ENCODE peak calls at places on chromosome 14, in four cellular contexts. G is SK-N-SH, Q is K562, N is GM12878. B is an unnamed sample. For H3K4me1, the result is how much of the 10 kb centered on the place peaks cover.

GRCh38 chr14:31084385-31084784 is 58.2 kb upstream of the STRN3 start:
- DNase-seq in G (no peak), N (no peak), Q (peak), B (peak)

GRCh38 chr14:81516941-81517797 is 16.5 kb downstream of the SEL1L start:
- DNase-seq in N (no peak), Q (no peak), G (no peak), B (peak)

GRCh38 chr14:68945585-68946289 is 33.4 kb downstream of the ACTN1 start:
- DNase-seq in Q (peak), N (no peak), G (no peak), B (peak)

GRCh38 chr14:68384335-68384734 is 408.5 kb downstream of the ZFP36L1 start:
- DNase-seq in Q (no peak), N (no peak), G (no peak), B (no peak)

GRCh38 chr14:90518075-90518940 is 121.5 kb downstream of the CALM1 start:
- DNase-seq in N (no peak), Q (no peak), G (no peak), B (no peak)

GRCh38 chr14:61644834-61645233 is 50.5 kb upstream of the HIF1A start:
- DNase-seq in Q (no peak), N (no peak), G (peak), B (no peak)

GRCh38 chr14:51576899-51577298 is 74.8 kb upstream of the FRMD6 start:
- DNase-seq in N (no peak), G (no peak), Q (no peak), B (no peak)

GRCh38 chr14:33375781-33376180 is 437.1 kb downstream of the NPAS3 start:
- DNase-seq in Q (no peak), N (no peak), G (no peak), B (no peak)

GRCh38 chr14:68673464-68673863 is 119.4 kb downstream of the ZFP36L1 start:
- DNase-seq in G (no peak), N (no peak), Q (no peak), B (no peak)

GRCh38 chr14:31085027-31085426 is 58.8 kb upstream of the STRN3 start:
- DNase-seq in G (no peak), Q (no peak), N (no peak), B (no peak)

GRCh38 chr14:87002831-87003230 is 990.2 kb downstream of the GALC start:
- DNase-seq in G (no peak), N (no peak), Q (no peak), B (no peak)

GRCh38 chr14:51554953-51555352 is 96.8 kb upstream of the FRMD6 start:
- DNase-seq in N (no peak), G (no peak), Q (no peak), B (no peak)

GRCh38 chr14:39230416-39230815 is 3.3 kb upstream of the MIA2 start:
- DNase-seq in G (no peak), N (no peak), Q (no peak), B (no peak)

GRCh38 chr14:56855891-56856461 is 45.7 kb upstream of the OTX2 start:
- DNase-seq in G (no peak), N (no peak), Q (no peak), B (peak)

DNA sequence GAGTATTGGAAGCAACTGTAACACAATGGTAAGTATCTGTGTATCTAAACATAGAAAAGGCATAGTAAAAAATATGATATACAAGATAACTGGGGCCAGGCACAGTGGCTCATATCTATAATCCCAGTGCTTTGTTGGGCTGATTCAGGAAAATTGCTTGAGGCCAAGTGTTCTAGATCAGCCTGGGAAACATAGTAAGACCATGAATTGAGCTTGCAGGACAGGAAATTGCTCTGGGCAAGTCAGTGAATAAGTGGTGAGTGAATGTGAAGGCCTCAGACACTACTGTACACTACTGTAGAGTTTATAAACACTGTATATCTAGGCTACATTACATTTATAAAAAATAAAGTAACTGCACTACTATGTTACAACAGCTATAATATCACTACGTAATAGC is 75.2 kb downstream of the GPR135 start:
- DNase-seq in Q (no peak), N (no peak), G (no peak), B (no peak)
- TF ChIP-seq TAF1 in Q (no peak), N (no peak), G (no peak), B (no peak)

GRCh38 chr14:64709126-64709525 is 4.9 kb downstream of the PLEKHG3 start:
- DNase-seq in Q (no peak), G (no peak), N (no peak), B (no peak)

GRCh38 chr14:64708148-64709004 is 4.2 kb downstream of the PLEKHG3 start:
- DNase-seq in N (no peak), G (no peak), Q (no peak), B (no peak)

GRCh38 chr14:64706119-64706465 is 1.9 kb downstream of the PLEKHG3 start:
- DNase-seq in G (no peak), Q (no peak), N (no peak), B (no peak)

GRCh38 chr14:64706552-64707193 is 2.4 kb downstream of the PLEKHG3 start:
- DNase-seq in Q (no peak), N (no peak), G (peak), B (peak)

GRCh38 chr14:64707661-64708060 is 3.4 kb downstream of the PLEKHG3 start:
- DNase-seq in Q (no peak), N (no peak), G (no peak), B (peak)
- H3K4me1 ChIP-seq in Q (under half), N (under half), G (under half), B (half or more)

DNA sequence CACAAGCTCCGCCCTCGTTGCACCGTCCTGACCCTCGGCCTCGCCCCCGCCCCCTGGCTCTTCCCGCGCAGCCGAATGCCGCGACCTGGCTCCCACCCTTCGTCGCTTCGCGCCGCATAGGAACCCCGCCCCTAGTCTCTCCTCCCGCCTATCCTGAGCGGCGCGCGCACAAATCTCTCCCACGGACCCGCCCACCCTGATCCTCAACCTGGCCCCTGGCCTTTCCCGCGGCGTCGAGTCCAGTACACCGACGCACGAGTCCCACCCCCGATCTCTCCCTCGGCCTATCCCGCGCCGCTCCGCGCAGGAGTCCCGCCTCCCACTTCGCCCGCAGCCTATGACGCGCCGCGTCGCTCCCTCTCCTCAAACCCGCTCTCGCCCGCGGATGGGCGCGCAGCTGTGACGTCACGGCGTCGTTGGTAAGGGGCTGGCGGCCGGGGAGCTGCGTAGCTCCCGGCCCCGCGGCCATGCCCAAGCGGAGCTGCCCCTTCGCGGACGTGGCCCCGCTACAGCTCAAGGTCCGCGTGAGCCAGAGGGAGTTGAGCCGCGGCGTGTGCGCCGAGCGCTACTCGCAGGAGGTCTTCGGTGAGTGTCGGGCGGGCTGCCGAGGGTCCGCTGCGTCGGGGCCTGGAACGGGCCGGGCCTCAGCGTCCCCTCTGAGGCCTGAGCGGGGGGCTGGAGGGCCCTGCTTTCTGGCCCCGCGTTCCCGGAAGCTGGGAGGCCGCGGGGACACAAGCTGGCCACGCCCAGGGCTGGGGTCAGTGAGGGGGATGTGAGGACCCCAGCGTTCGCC is at the start of gene SIVA1:
- DNase-seq in Q (peak), N (peak), G (peak), B (peak)
- TF ChIP-seq REST in Q (peak), N (no peak), G (no peak), B (no peak)

GRCh38 chr14:96030136-96030760 is 8.9 kb upstream of the C14orf132 start:
- DNase-seq in Q (no peak), N (no peak), G (no peak), B (no peak)
- TF ChIP-seq TAF1 in Q (no peak), N (no peak), G (no peak), B (no peak)

DNA sequence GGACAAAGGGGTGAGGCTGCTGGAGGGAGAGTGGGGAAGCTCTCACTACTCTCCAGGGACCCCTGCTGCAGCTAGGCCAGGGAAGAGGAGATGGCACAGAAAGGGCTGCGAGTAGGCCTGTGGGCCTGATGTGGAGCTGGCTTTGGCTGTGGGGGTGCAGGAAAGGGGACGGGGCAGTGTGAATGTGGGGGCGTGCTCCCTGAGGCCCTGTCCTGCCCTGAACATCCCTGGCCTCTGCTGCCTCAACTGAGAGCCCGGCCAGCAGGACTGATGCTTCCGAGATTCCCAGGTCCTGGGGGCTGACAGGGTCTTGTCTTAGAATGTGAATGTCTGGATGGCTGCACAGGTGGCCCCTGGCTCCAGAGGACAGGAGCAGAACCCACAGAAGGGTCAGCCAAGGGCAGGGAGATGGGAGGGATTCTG is 64.2 kb downstream of the CHGA start:
- DNase-seq in Q (no peak), N (no peak), G (no peak), B (no peak)
- H3K4me1 ChIP-seq in Q (under half), N (under half), G (half or more), B (half or more)

GRCh38 chr14:105971593-105972500 is 445.5 kb downstream of the TMEM121 start:
- DNase-seq in G (no peak), Q (no peak), N (no peak), B (no peak)
- TF ChIP-seq REST in G (peak), Q (no peak), N (no peak), B (no peak)

GRCh38 chr14:74784634-74785033 is 21.5 kb downstream of the YLPM1 start:
- DNase-seq in Q (no peak), N (no peak), G (no peak), B (no peak)

GRCh38 chr14:74792249-74793039 is 29.3 kb downstream of the YLPM1 start:
- DNase-seq in Q (no peak), G (no peak), N (no peak), B (no peak)

GRCh38 chr14:74785056-74785613 is 22.0 kb downstream of the YLPM1 start:
- DNase-seq in G (no peak), N (no peak), Q (no peak), B (no peak)

GRCh38 chr14:74786916-74787315 is 23.8 kb downstream of the YLPM1 start:
- DNase-seq in G (no peak), Q (no peak), N (no peak), B (no peak)
- TF ChIP-seq TAF1 in G (no peak), Q (no peak), N (no peak), B (no peak)

B was measured in HepG2.